ENCODE peak calls at places on chromosomes 16 and 17, in seven cellular contexts. One of them, this sample, is unnamed.
A peak's percentile ranks its signal among the peaks of the same experiment; 100 is the strongest.

GRCh38 chr17:64006361-64007088 is 8.4 kb downstream of the PRR29 start:
- DNase-seq in naive thymus-derived CD8-positive, alpha-beta T cell: no peak
- DNase-seq in left ventricle myocardium inferior: peak; percentile 75
- DNase-seq in EH: no peak
- DNase-seq in stimulated activated CD8-positive, alpha-beta memory T cell treated with anti-CD3 and anti-CD28 coated beads, Interleukin-7, amount 100 ng/mL, for 1 hour: no peak
- DNase-seq in activated T-cell treated with anti-CD3 and anti-CD28 coated beads for 1 hour: no peak
- DNase-seq in activated CD4-positive, alpha-beta T cell treated with anti-CD3 and anti-CD28 coated beads, Interleukin-2, amount 50 U/mL, for 24 hours: no peak
- DNase-seq in this sample: no peak

GRCh38 chr16:49855822-49856740 is at the start of gene ZNF423:
- DNase-seq in stimulated activated CD8-positive, alpha-beta memory T cell treated with anti-CD3 and anti-CD28 coated beads, Interleukin-7, amount 100 ng/mL, for 1 hour: no peak
- DNase-seq in activated CD4-positive, alpha-beta T cell treated with anti-CD3 and anti-CD28 coated beads, Interleukin-2, amount 50 U/mL, for 24 hours: no peak
- DNase-seq in left ventricle myocardium inferior: no peak
- DNase-seq in EH: no peak
- DNase-seq in naive thymus-derived CD8-positive, alpha-beta T cell: no peak
- DNase-seq in activated T-cell treated with anti-CD3 and anti-CD28 coated beads for 1 hour: no peak
- DNase-seq in this sample: no peak

GRCh38 chr17:78342438-78343098 is 17.3 kb downstream of the SOCS3 start:
- DNase-seq in activated T-cell treated with anti-CD3 and anti-CD28 coated beads for 1 hour: no peak
- DNase-seq in naive thymus-derived CD8-positive, alpha-beta T cell: no peak
- DNase-seq in activated CD4-positive, alpha-beta T cell treated with anti-CD3 and anti-CD28 coated beads, Interleukin-2, amount 50 U/mL, for 24 hours: no peak
- DNase-seq in EH: peak; percentile 92
- DNase-seq in left ventricle myocardium inferior: peak; percentile 63
- DNase-seq in stimulated activated CD8-positive, alpha-beta memory T cell treated with anti-CD3 and anti-CD28 coated beads, Interleukin-7, amount 100 ng/mL, for 1 hour: no peak
- DNase-seq in this sample: no peak

GRCh38 chr16:1102921-1103648 is 7.0 kb upstream of the C1QTNF8 start:
- DNase-seq in naive thymus-derived CD8-positive, alpha-beta T cell: peak; percentile 76
- DNase-seq in activated CD4-positive, alpha-beta T cell treated with anti-CD3 and anti-CD28 coated beads, Interleukin-2, amount 50 U/mL, for 24 hours: peak; percentile 42
- DNase-seq in activated T-cell treated with anti-CD3 and anti-CD28 coated beads for 1 hour: peak; percentile 60
- DNase-seq in stimulated activated CD8-positive, alpha-beta memory T cell treated with anti-CD3 and anti-CD28 coated beads, Interleukin-7, amount 100 ng/mL, for 1 hour: peak; percentile 55
- DNase-seq in left ventricle myocardium inferior: peak; percentile 60
- DNase-seq in EH: peak; percentile 42
- DNase-seq in this sample: peak; percentile 49

GRCh38 chr16:16101585-16101984 is 121.7 kb downstream of the ABCC6 start:
- DNase-seq in activated T-cell treated with anti-CD3 and anti-CD28 coated beads for 1 hour: no peak
- DNase-seq in stimulated activated CD8-positive, alpha-beta memory T cell treated with anti-CD3 and anti-CD28 coated beads, Interleukin-7, amount 100 ng/mL, for 1 hour: no peak
- DNase-seq in EH: no peak
- DNase-seq in left ventricle myocardium inferior: no peak
- DNase-seq in naive thymus-derived CD8-positive, alpha-beta T cell: no peak
- DNase-seq in activated CD4-positive, alpha-beta T cell treated with anti-CD3 and anti-CD28 coated beads, Interleukin-2, amount 50 U/mL, for 24 hours: no peak
- DNase-seq in this sample: no peak

GRCh38 chr16:68287276-68288251 is 23.2 kb downstream of the SLC7A6OS start:
- DNase-seq in EH: peak; percentile 96
- DNase-seq in activated CD4-positive, alpha-beta T cell treated with anti-CD3 and anti-CD28 coated beads, Interleukin-2, amount 50 U/mL, for 24 hours: no peak
- DNase-seq in stimulated activated CD8-positive, alpha-beta memory T cell treated with anti-CD3 and anti-CD28 coated beads, Interleukin-7, amount 100 ng/mL, for 1 hour: no peak
- DNase-seq in left ventricle myocardium inferior: peak; percentile 80
- DNase-seq in activated T-cell treated with anti-CD3 and anti-CD28 coated beads for 1 hour: no peak
- DNase-seq in naive thymus-derived CD8-positive, alpha-beta T cell: no peak
- DNase-seq in this sample: peak; percentile 26

GRCh38 chr16:75292691-75293090 is 41.3 kb upstream of the BCAR1 start:
- DNase-seq in EH: no peak
- DNase-seq in activated CD4-positive, alpha-beta T cell treated with anti-CD3 and anti-CD28 coated beads, Interleukin-2, amount 50 U/mL, for 24 hours: no peak
- DNase-seq in activated T-cell treated with anti-CD3 and anti-CD28 coated beads for 1 hour: no peak
- DNase-seq in naive thymus-derived CD8-positive, alpha-beta T cell: no peak
- DNase-seq in stimulated activated CD8-positive, alpha-beta memory T cell treated with anti-CD3 and anti-CD28 coated beads, Interleukin-7, amount 100 ng/mL, for 1 hour: no peak
- DNase-seq in left ventricle myocardium inferior: no peak
- DNase-seq in this sample: no peak

GRCh38 chr16:1552129-1552528 is 18.7 kb downstream of the TMEM204 start:
- DNase-seq in activated T-cell treated with anti-CD3 and anti-CD28 coated beads for 1 hour: no peak
- DNase-seq in EH: no peak
- DNase-seq in naive thymus-derived CD8-positive, alpha-beta T cell: no peak
- DNase-seq in left ventricle myocardium inferior: no peak
- DNase-seq in activated CD4-positive, alpha-beta T cell treated with anti-CD3 and anti-CD28 coated beads, Interleukin-2, amount 50 U/mL, for 24 hours: no peak
- DNase-seq in stimulated activated CD8-positive, alpha-beta memory T cell treated with anti-CD3 and anti-CD28 coated beads, Interleukin-7, amount 100 ng/mL, for 1 hour: no peak
- DNase-seq in this sample: no peak

GRCh38 chr17:1485748-1486376 is 6.6 kb downstream of the MYO1C start:
- DNase-seq in naive thymus-derived CD8-positive, alpha-beta T cell: peak; percentile 63
- DNase-seq in activated CD4-positive, alpha-beta T cell treated with anti-CD3 and anti-CD28 coated beads, Interleukin-2, amount 50 U/mL, for 24 hours: peak; percentile 35
- DNase-seq in stimulated activated CD8-positive, alpha-beta memory T cell treated with anti-CD3 and anti-CD28 coated beads, Interleukin-7, amount 100 ng/mL, for 1 hour: peak; percentile 39
- DNase-seq in left ventricle myocardium inferior: peak; percentile 80
- DNase-seq in activated T-cell treated with anti-CD3 and anti-CD28 coated beads for 1 hour: peak; percentile 56
- DNase-seq in EH: peak; percentile 88
- DNase-seq in this sample: peak; percentile 40

GRCh38 chr16:54027126-54027922 is 259.3 kb downstream of the IRX3 start:
- DNase-seq in EH: peak; percentile 83
- DNase-seq in activated T-cell treated with anti-CD3 and anti-CD28 coated beads for 1 hour: no peak
- DNase-seq in naive thymus-derived CD8-positive, alpha-beta T cell: no peak
- DNase-seq in left ventricle myocardium inferior: no peak
- DNase-seq in stimulated activated CD8-positive, alpha-beta memory T cell treated with anti-CD3 and anti-CD28 coated beads, Interleukin-7, amount 100 ng/mL, for 1 hour: no peak
- DNase-seq in activated CD4-positive, alpha-beta T cell treated with anti-CD3 and anti-CD28 coated beads, Interleukin-2, amount 50 U/mL, for 24 hours: no peak
- DNase-seq in this sample: no peak

GRCh38 chr17:64345691-64346376 is 44.8 kb downstream of the PECAM1 start:
- DNase-seq in naive thymus-derived CD8-positive, alpha-beta T cell: no peak
- DNase-seq in left ventricle myocardium inferior: peak; percentile 32
- DNase-seq in stimulated activated CD8-positive, alpha-beta memory T cell treated with anti-CD3 and anti-CD28 coated beads, Interleukin-7, amount 100 ng/mL, for 1 hour: no peak
- DNase-seq in EH: no peak
- DNase-seq in activated CD4-positive, alpha-beta T cell treated with anti-CD3 and anti-CD28 coated beads, Interleukin-2, amount 50 U/mL, for 24 hours: no peak
- DNase-seq in activated T-cell treated with anti-CD3 and anti-CD28 coated beads for 1 hour: no peak
- DNase-seq in this sample: no peak

GRCh38 chr16:80084163-80084562 is 456.6 kb upstream of the DYNLRB2 start:
- DNase-seq in EH: no peak
- DNase-seq in left ventricle myocardium inferior: no peak
- DNase-seq in naive thymus-derived CD8-positive, alpha-beta T cell: no peak
- DNase-seq in activated T-cell treated with anti-CD3 and anti-CD28 coated beads for 1 hour: no peak
- DNase-seq in activated CD4-positive, alpha-beta T cell treated with anti-CD3 and anti-CD28 coated beads, Interleukin-2, amount 50 U/mL, for 24 hours: no peak
- DNase-seq in stimulated activated CD8-positive, alpha-beta memory T cell treated with anti-CD3 and anti-CD28 coated beads, Interleukin-7, amount 100 ng/mL, for 1 hour: no peak
- DNase-seq in this sample: no peak

GRCh38 chr17:80265205-80266068 is 4.8 kb downstream of the RNF213 start:
- DNase-seq in activated T-cell treated with anti-CD3 and anti-CD28 coated beads for 1 hour: peak; percentile 30
- DNase-seq in stimulated activated CD8-positive, alpha-beta memory T cell treated with anti-CD3 and anti-CD28 coated beads, Interleukin-7, amount 100 ng/mL, for 1 hour: no peak
- DNase-seq in naive thymus-derived CD8-positive, alpha-beta T cell: no peak
- DNase-seq in left ventricle myocardium inferior: no peak
- DNase-seq in EH: no peak
- DNase-seq in activated CD4-positive, alpha-beta T cell treated with anti-CD3 and anti-CD28 coated beads, Interleukin-2, amount 50 U/mL, for 24 hours: peak; percentile 70
- DNase-seq in this sample: peak; percentile 35

GRCh38 chr17:48593840-48594411 is 347 bp upstream of the HOXB5 start:
- DNase-seq in EH: peak; percentile 67
- DNase-seq in left ventricle myocardium inferior: peak; percentile 65
- DNase-seq in activated T-cell treated with anti-CD3 and anti-CD28 coated beads for 1 hour: peak; percentile 79
- DNase-seq in activated CD4-positive, alpha-beta T cell treated with anti-CD3 and anti-CD28 coated beads, Interleukin-2, amount 50 U/mL, for 24 hours: peak; percentile 70
- DNase-seq in stimulated activated CD8-positive, alpha-beta memory T cell treated with anti-CD3 and anti-CD28 coated beads, Interleukin-7, amount 100 ng/mL, for 1 hour: peak; percentile 58
- DNase-seq in naive thymus-derived CD8-positive, alpha-beta T cell: peak; percentile 83
- DNase-seq in this sample: peak; percentile 70

GRCh38 chr17:560379-560935 is 154.2 kb downstream of the VPS53 start:
- DNase-seq in EH: peak; percentile 79
- DNase-seq in activated CD4-positive, alpha-beta T cell treated with anti-CD3 and anti-CD28 coated beads, Interleukin-2, amount 50 U/mL, for 24 hours: no peak
- DNase-seq in stimulated activated CD8-positive, alpha-beta memory T cell treated with anti-CD3 and anti-CD28 coated beads, Interleukin-7, amount 100 ng/mL, for 1 hour: no peak
- DNase-seq in activated T-cell treated with anti-CD3 and anti-CD28 coated beads for 1 hour: no peak
- DNase-seq in left ventricle myocardium inferior: no peak
- DNase-seq in naive thymus-derived CD8-positive, alpha-beta T cell: no peak
- DNase-seq in this sample: no peak

GRCh38 chr17:49861150-49861884 is 13.4 kb upstream of the TAC4 start:
- DNase-seq in activated T-cell treated with anti-CD3 and anti-CD28 coated beads for 1 hour: peak; percentile 52
- DNase-seq in left ventricle myocardium inferior: no peak
- DNase-seq in EH: peak; percentile 61
- DNase-seq in naive thymus-derived CD8-positive, alpha-beta T cell: peak; percentile 51
- DNase-seq in stimulated activated CD8-positive, alpha-beta memory T cell treated with anti-CD3 and anti-CD28 coated beads, Interleukin-7, amount 100 ng/mL, for 1 hour: peak; percentile 37
- DNase-seq in activated CD4-positive, alpha-beta T cell treated with anti-CD3 and anti-CD28 coated beads, Interleukin-2, amount 50 U/mL, for 24 hours: peak; percentile 41
- DNase-seq in this sample: peak; percentile 37

GRCh38 chr17:13140750-13141149 is 122.9 kb upstream of the ELAC2 start:
- DNase-seq in stimulated activated CD8-positive, alpha-beta memory T cell treated with anti-CD3 and anti-CD28 coated beads, Interleukin-7, amount 100 ng/mL, for 1 hour: no peak
- DNase-seq in activated T-cell treated with anti-CD3 and anti-CD28 coated beads for 1 hour: no peak
- DNase-seq in EH: peak; percentile 23
- DNase-seq in activated CD4-positive, alpha-beta T cell treated with anti-CD3 and anti-CD28 coated beads, Interleukin-2, amount 50 U/mL, for 24 hours: no peak
- DNase-seq in naive thymus-derived CD8-positive, alpha-beta T cell: no peak
- DNase-seq in left ventricle myocardium inferior: no peak
- DNase-seq in this sample: no peak

GRCh38 chr16:1413684-1414531 is 596 bp downstream of the UNKL start:
- DNase-seq in activated T-cell treated with anti-CD3 and anti-CD28 coated beads for 1 hour: peak; percentile 58
- DNase-seq in stimulated activated CD8-positive, alpha-beta memory T cell treated with anti-CD3 and anti-CD28 coated beads, Interleukin-7, amount 100 ng/mL, for 1 hour: peak; percentile 33
- DNase-seq in activated CD4-positive, alpha-beta T cell treated with anti-CD3 and anti-CD28 coated beads, Interleukin-2, amount 50 U/mL, for 24 hours: peak; percentile 55
- DNase-seq in naive thymus-derived CD8-positive, alpha-beta T cell: peak; percentile 71
- DNase-seq in left ventricle myocardium inferior: peak; percentile 46
- DNase-seq in EH: peak; percentile 46
- DNase-seq in this sample: peak; percentile 60

GRCh38 chr17:75181110-75181509 is 1.6 kb downstream of the SUMO2 start:
- DNase-seq in activated T-cell treated with anti-CD3 and anti-CD28 coated beads for 1 hour: no peak
- DNase-seq in EH: no peak
- DNase-seq in left ventricle myocardium inferior: no peak
- DNase-seq in stimulated activated CD8-positive, alpha-beta memory T cell treated with anti-CD3 and anti-CD28 coated beads, Interleukin-7, amount 100 ng/mL, for 1 hour: no peak
- DNase-seq in naive thymus-derived CD8-positive, alpha-beta T cell: no peak
- DNase-seq in activated CD4-positive, alpha-beta T cell treated with anti-CD3 and anti-CD28 coated beads, Interleukin-2, amount 50 U/mL, for 24 hours: no peak
- DNase-seq in this sample: no peak

GRCh38 chr17:31269597-31269996 is 27.4 kb downstream of the OMG start:
- DNase-seq in stimulated activated CD8-positive, alpha-beta memory T cell treated with anti-CD3 and anti-CD28 coated beads, Interleukin-7, amount 100 ng/mL, for 1 hour: no peak
- DNase-seq in naive thymus-derived CD8-positive, alpha-beta T cell: no peak
- DNase-seq in activated CD4-positive, alpha-beta T cell treated with anti-CD3 and anti-CD28 coated beads, Interleukin-2, amount 50 U/mL, for 24 hours: no peak
- DNase-seq in EH: peak; percentile 99
- DNase-seq in left ventricle myocardium inferior: no peak
- DNase-seq in activated T-cell treated with anti-CD3 and anti-CD28 coated beads for 1 hour: no peak
- DNase-seq in this sample: no peak

GRCh38 chr17:9233271-9233599 is 211.9 kb downstream of the NTN1 start:
- DNase-seq in activated CD4-positive, alpha-beta T cell treated with anti-CD3 and anti-CD28 coated beads, Interleukin-2, amount 50 U/mL, for 24 hours: no peak
- DNase-seq in stimulated activated CD8-positive, alpha-beta memory T cell treated with anti-CD3 and anti-CD28 coated beads, Interleukin-7, amount 100 ng/mL, for 1 hour: no peak
- DNase-seq in naive thymus-derived CD8-positive, alpha-beta T cell: no peak
- DNase-seq in EH: no peak
- DNase-seq in activated T-cell treated with anti-CD3 and anti-CD28 coated beads for 1 hour: no peak
- DNase-seq in left ventricle myocardium inferior: no peak
- DNase-seq in this sample: no peak

GRCh38 chr17:41655611-41656111 is 31.3 kb upstream of the KRT17 start:
- DNase-seq in stimulated activated CD8-positive, alpha-beta memory T cell treated with anti-CD3 and anti-CD28 coated beads, Interleukin-7, amount 100 ng/mL, for 1 hour: no peak
- DNase-seq in activated T-cell treated with anti-CD3 and anti-CD28 coated beads for 1 hour: no peak
- DNase-seq in left ventricle myocardium inferior: no peak
- DNase-seq in EH: no peak
- DNase-seq in naive thymus-derived CD8-positive, alpha-beta T cell: no peak
- DNase-seq in activated CD4-positive, alpha-beta T cell treated with anti-CD3 and anti-CD28 coated beads, Interleukin-2, amount 50 U/mL, for 24 hours: no peak
- DNase-seq in this sample: no peak

GRCh38 chr16:85136705-85137322 is 24.5 kb upstream of the CIBAR2 start:
- DNase-seq in stimulated activated CD8-positive, alpha-beta memory T cell treated with anti-CD3 and anti-CD28 coated beads, Interleukin-7, amount 100 ng/mL, for 1 hour: no peak
- DNase-seq in activated CD4-positive, alpha-beta T cell treated with anti-CD3 and anti-CD28 coated beads, Interleukin-2, amount 50 U/mL, for 24 hours: no peak
- DNase-seq in activated T-cell treated with anti-CD3 and anti-CD28 coated beads for 1 hour: no peak
- DNase-seq in left ventricle myocardium inferior: peak; percentile 52
- DNase-seq in naive thymus-derived CD8-positive, alpha-beta T cell: no peak
- DNase-seq in EH: no peak
- DNase-seq in this sample: no peak

GRCh38 chr17:78903101-78903779 is at the start of gene CEP295NL:
- DNase-seq in left ventricle myocardium inferior: no peak
- DNase-seq in naive thymus-derived CD8-positive, alpha-beta T cell: no peak
- DNase-seq in stimulated activated CD8-positive, alpha-beta memory T cell treated with anti-CD3 and anti-CD28 coated beads, Interleukin-7, amount 100 ng/mL, for 1 hour: no peak
- DNase-seq in activated CD4-positive, alpha-beta T cell treated with anti-CD3 and anti-CD28 coated beads, Interleukin-2, amount 50 U/mL, for 24 hours: no peak
- DNase-seq in activated T-cell treated with anti-CD3 and anti-CD28 coated beads for 1 hour: no peak
- DNase-seq in EH: peak; percentile 38
- DNase-seq in this sample: no peak

GRCh38 chr17:29569245-29569950 is 897 bp downstream of the TP53I13 start:
- DNase-seq in activated CD4-positive, alpha-beta T cell treated with anti-CD3 and anti-CD28 coated beads, Interleukin-2, amount 50 U/mL, for 24 hours: no peak
- DNase-seq in naive thymus-derived CD8-positive, alpha-beta T cell: no peak
- DNase-seq in activated T-cell treated with anti-CD3 and anti-CD28 coated beads for 1 hour: no peak
- DNase-seq in EH: peak; percentile 69
- DNase-seq in stimulated activated CD8-positive, alpha-beta memory T cell treated with anti-CD3 and anti-CD28 coated beads, Interleukin-7, amount 100 ng/mL, for 1 hour: no peak
- DNase-seq in left ventricle myocardium inferior: no peak
- DNase-seq in this sample: no peak

GRCh38 chr17:43431741-43432523 is 33.1 kb downstream of the ARL4D start:
- DNase-seq in left ventricle myocardium inferior: no peak
- DNase-seq in naive thymus-derived CD8-positive, alpha-beta T cell: no peak
- DNase-seq in stimulated activated CD8-positive, alpha-beta memory T cell treated with anti-CD3 and anti-CD28 coated beads, Interleukin-7, amount 100 ng/mL, for 1 hour: no peak
- DNase-seq in activated T-cell treated with anti-CD3 and anti-CD28 coated beads for 1 hour: no peak
- DNase-seq in activated CD4-positive, alpha-beta T cell treated with anti-CD3 and anti-CD28 coated beads, Interleukin-2, amount 50 U/mL, for 24 hours: no peak
- DNase-seq in EH: peak; percentile 42
- DNase-seq in this sample: no peak

GRCh38 chr17:51355314-51356083 is 95.2 kb downstream of the UTP18 start:
- DNase-seq in stimulated activated CD8-positive, alpha-beta memory T cell treated with anti-CD3 and anti-CD28 coated beads, Interleukin-7, amount 100 ng/mL, for 1 hour: no peak
- DNase-seq in activated T-cell treated with anti-CD3 and anti-CD28 coated beads for 1 hour: no peak
- DNase-seq in activated CD4-positive, alpha-beta T cell treated with anti-CD3 and anti-CD28 coated beads, Interleukin-2, amount 50 U/mL, for 24 hours: no peak
- DNase-seq in left ventricle myocardium inferior: no peak
- DNase-seq in naive thymus-derived CD8-positive, alpha-beta T cell: no peak
- DNase-seq in EH: peak; percentile 26
- DNase-seq in this sample: no peak

GRCh38 chr17:50060951-50061712 is 5.2 kb downstream of the ITGA3 start:
- DNase-seq in left ventricle myocardium inferior: peak; percentile 90
- DNase-seq in EH: peak; percentile 94
- DNase-seq in naive thymus-derived CD8-positive, alpha-beta T cell: no peak
- DNase-seq in stimulated activated CD8-positive, alpha-beta memory T cell treated with anti-CD3 and anti-CD28 coated beads, Interleukin-7, amount 100 ng/mL, for 1 hour: no peak
- DNase-seq in activated CD4-positive, alpha-beta T cell treated with anti-CD3 and anti-CD28 coated beads, Interleukin-2, amount 50 U/mL, for 24 hours: no peak
- DNase-seq in activated T-cell treated with anti-CD3 and anti-CD28 coated beads for 1 hour: no peak
- DNase-seq in this sample: no peak

GRCh38 chr16:22337045-22337444 is 37.4 kb downstream of the CDR2 start:
- DNase-seq in naive thymus-derived CD8-positive, alpha-beta T cell: no peak
- DNase-seq in left ventricle myocardium inferior: no peak
- DNase-seq in activated T-cell treated with anti-CD3 and anti-CD28 coated beads for 1 hour: no peak
- DNase-seq in stimulated activated CD8-positive, alpha-beta memory T cell treated with anti-CD3 and anti-CD28 coated beads, Interleukin-7, amount 100 ng/mL, for 1 hour: no peak
- DNase-seq in EH: no peak
- DNase-seq in activated CD4-positive, alpha-beta T cell treated with anti-CD3 and anti-CD28 coated beads, Interleukin-2, amount 50 U/mL, for 24 hours: no peak
- DNase-seq in this sample: no peak

GRCh38 chr17:41013181-41013580 is 4.3 kb upstream of the KRTAP3-1 start:
- DNase-seq in left ventricle myocardium inferior: no peak
- DNase-seq in activated T-cell treated with anti-CD3 and anti-CD28 coated beads for 1 hour: no peak
- DNase-seq in EH: peak; percentile 81
- DNase-seq in naive thymus-derived CD8-positive, alpha-beta T cell: no peak
- DNase-seq in activated CD4-positive, alpha-beta T cell treated with anti-CD3 and anti-CD28 coated beads, Interleukin-2, amount 50 U/mL, for 24 hours: no peak
- DNase-seq in stimulated activated CD8-positive, alpha-beta memory T cell treated with anti-CD3 and anti-CD28 coated beads, Interleukin-7, amount 100 ng/mL, for 1 hour: no peak
- DNase-seq in this sample: no peak

GRCh38 chr16:49312389-49312990 is 30.9 kb upstream of the CBLN1 start:
- DNase-seq in EH: no peak
- DNase-seq in activated CD4-positive, alpha-beta T cell treated with anti-CD3 and anti-CD28 coated beads, Interleukin-2, amount 50 U/mL, for 24 hours: no peak
- DNase-seq in activated T-cell treated with anti-CD3 and anti-CD28 coated beads for 1 hour: no peak
- DNase-seq in naive thymus-derived CD8-positive, alpha-beta T cell: no peak
- DNase-seq in stimulated activated CD8-positive, alpha-beta memory T cell treated with anti-CD3 and anti-CD28 coated beads, Interleukin-7, amount 100 ng/mL, for 1 hour: no peak
- DNase-seq in left ventricle myocardium inferior: no peak
- DNase-seq in this sample: no peak

GRCh38 chr16:25941800-25942558 is 250.2 kb downstream of the HS3ST4 start:
- DNase-seq in naive thymus-derived CD8-positive, alpha-beta T cell: no peak
- DNase-seq in stimulated activated CD8-positive, alpha-beta memory T cell treated with anti-CD3 and anti-CD28 coated beads, Interleukin-7, amount 100 ng/mL, for 1 hour: no peak
- DNase-seq in activated T-cell treated with anti-CD3 and anti-CD28 coated beads for 1 hour: no peak
- DNase-seq in EH: no peak
- DNase-seq in activated CD4-positive, alpha-beta T cell treated with anti-CD3 and anti-CD28 coated beads, Interleukin-2, amount 50 U/mL, for 24 hours: no peak
- DNase-seq in left ventricle myocardium inferior: no peak
- DNase-seq in this sample: no peak

GRCh38 chr17:75645501-75645888 is 12.3 kb downstream of the SMIM5 start:
- DNase-seq in naive thymus-derived CD8-positive, alpha-beta T cell: no peak
- DNase-seq in left ventricle myocardium inferior: no peak
- DNase-seq in EH: peak; percentile 46
- DNase-seq in activated CD4-positive, alpha-beta T cell treated with anti-CD3 and anti-CD28 coated beads, Interleukin-2, amount 50 U/mL, for 24 hours: no peak
- DNase-seq in stimulated activated CD8-positive, alpha-beta memory T cell treated with anti-CD3 and anti-CD28 coated beads, Interleukin-7, amount 100 ng/mL, for 1 hour: no peak
- DNase-seq in activated T-cell treated with anti-CD3 and anti-CD28 coated beads for 1 hour: no peak
- DNase-seq in this sample: no peak